ENCODE peak calls at places on chromosomes 6 and 20, in nine cellular contexts. L, X, U, Y, I, Z, A, B and D are unnamed samples.

GRCh38 chr6:235763-236360 is 56.4 kb upstream of the DUSP22 start:
- DNase-seq in X (no peak), U (no peak), L (peak; percentile 50), Y (no peak), B (no peak), I (no peak), A (peak; percentile 50), Z (no peak), D (no peak)

GRCh38 chr20:16147221-16147620 is 426.0 kb downstream of the KIF16B start:
- DNase-seq in Z (no peak), U (no peak), X (no peak), A (no peak), I (peak; percentile 34), L (no peak), B (no peak), Y (no peak), D (no peak)

GRCh38 chr6:32113386-32114352 is 4.5 kb upstream of the TNXB start:
- DNase-seq in X (peak; percentile 90), A (peak; percentile 99), U (no peak), Z (peak; percentile 56), B (no peak), I (peak; percentile 26), L (peak; percentile 98), Y (peak; percentile 96), D (peak; percentile 20)

GRCh38 chr6:38095054-38095453 is 275.5 kb downstream of the ZFAND3 start:
- DNase-seq in A (peak; percentile 55), B (no peak), Z (no peak), U (no peak), I (no peak), L (peak; percentile 75), X (no peak), Y (no peak), D (no peak)

GRCh38 chr6:38133932-38134703 is 314.6 kb downstream of the ZFAND3 start:
- DNase-seq in Y (no peak), I (no peak), L (no peak), B (no peak), X (no peak), Z (no peak), A (no peak), U (no peak), D (no peak)

GRCh38 chr6:33209856-33210255 is 1.6 kb downstream of the RING1 start:
- DNase-seq in B (no peak), A (no peak), U (no peak), X (no peak), Y (peak; percentile 53), L (no peak), Z (no peak), I (no peak), D (no peak)

GRCh38 chr6:56757585-56757984 is 114.9 kb upstream of the DST start:
- DNase-seq in Y (no peak), U (no peak), I (peak; percentile 61), B (no peak), X (no peak), L (peak; percentile 65), Z (no peak), A (peak; percentile 67), D (peak; percentile 29)

GRCh38 chr6:97757575-97757974 is 474.6 kb upstream of the MMS22L start:
- DNase-seq in Z (no peak), I (no peak), X (no peak), B (no peak), L (no peak), A (no peak), Y (no peak), U (no peak), D (no peak)

GRCh38 chr20:7161690-7162089 is 394.2 kb downstream of the BMP2 start:
- DNase-seq in X (no peak), I (peak; percentile 36), Z (no peak), A (no peak), L (no peak), B (peak; percentile 19), Y (no peak), U (no peak), D (no peak)

GRCh38 chr6:32081676-32082075 is 27.5 kb downstream of the TNXB start:
- DNase-seq in U (no peak), X (no peak), L (no peak), A (no peak), B (no peak), I (no peak), Y (no peak), Z (no peak), D (no peak)

GRCh38 chr6:143775326-143775725 is 67.8 kb upstream of the LTV1 start:
- DNase-seq in X (no peak), Y (no peak), Z (no peak), I (no peak), B (no peak), A (no peak), U (no peak), L (no peak), D (no peak)

GRCh38 chr6:110513001-110513400 is 36.6 kb upstream of the SLC22A16 start:
- DNase-seq in X (no peak), I (no peak), Y (no peak), L (peak; percentile 19), B (no peak), A (peak; percentile 52), Z (no peak), U (peak; percentile 86), D (no peak)

GRCh38 chr20:6768228-6769185 is 1.0 kb downstream of the BMP2 start:
- DNase-seq in X (peak; percentile 54), Y (peak; percentile 67), I (peak; percentile 49), B (no peak), Z (no peak), L (peak; percentile 25), U (no peak), A (no peak), D (no peak)